ENCODE peak calls at places on chromosomes 1 and 21, in six cellular contexts. Q is pons; U is NCI-H2081; Y is head of caudate nucleus; A is T-helper 9 cell; I is central memory CD4-positive, alpha-beta T cell. D is an unnamed sample.
A peak's percentile ranks its signal among the peaks of the same experiment; 100 is the strongest.

GRCh38 chr1:47432071-47433036 is 5.5 kb upstream of the FOXD2 start:
- DNase-seq in U (no peak), A (peak; percentile 54), Y (peak; percentile 84), Q (peak; percentile 80), I (peak; percentile 59), D (peak; percentile 71)

GRCh38 chr1:36571106-36571505 is 88.4 kb upstream of the CSF3R start:
- DNase-seq in Q (no peak), Y (no peak), I (no peak), U (no peak), A (no peak), D (no peak)

GRCh38 chr1:184866991-184867788 is 107.1 kb downstream of the NIBAN1 start:
- DNase-seq in I (peak; percentile 69), Q (no peak), A (peak; percentile 33), Y (no peak), U (no peak), D (no peak)

GRCh38 chr21:38807987-38808386 is 2.3 kb downstream of the ETS2 start:
- DNase-seq in Y (no peak), A (no peak), U (peak; percentile 17), I (no peak), Q (no peak), D (no peak)

GRCh38 chr1:151277249-151277648 is 4.8 kb upstream of the ZNF687 start:
- DNase-seq in I (no peak), A (no peak), U (no peak), Y (no peak), Q (peak; percentile 56), D (no peak)

GRCh38 chr1:56190975-56191768 is 388.2 kb downstream of the PLPP3 start:
- DNase-seq in U (no peak), A (no peak), I (no peak), Y (no peak), Q (no peak), D (no peak)

GRCh38 chr1:96374076-96374762 is 347.4 kb upstream of the PTBP2 start:
- DNase-seq in Q (no peak), A (no peak), U (no peak), I (no peak), Y (no peak), D (no peak)

GRCh38 chr21:45938811-45939520 is 42.6 kb upstream of the COL6A1 start:
- DNase-seq in Y (no peak), A (no peak), U (no peak), Q (no peak), I (no peak), D (no peak)

GRCh38 chr1:219324629-219325367 is 151.1 kb downstream of the LYPLAL1 start:
- DNase-seq in Y (no peak), I (no peak), Q (no peak), U (no peak), A (no peak), D (no peak)

GRCh38 chr1:117695796-117696505 is 90.1 kb downstream of the TENT5C start:
- DNase-seq in Y (no peak), Q (no peak), U (no peak), A (no peak), I (no peak), D (peak; percentile 49)

GRCh38 chr1:48036693-48037386 is 39.7 kb upstream of the TRABD2B start:
- DNase-seq in I (no peak), Q (no peak), Y (no peak), A (no peak), U (no peak), D (no peak)

GRCh38 chr1:227449727-227450420 is 113.5 kb upstream of the ZNF678 start:
- DNase-seq in U (no peak), I (no peak), Y (no peak), Q (no peak), A (no peak), D (no peak)

GRCh38 chr1:197813741-197814140 is 38.5 kb upstream of the DENND1B start:
- DNase-seq in Y (no peak), Q (no peak), A (no peak), I (no peak), U (no peak), D (no peak)

GRCh38 chr1:229848762-229849677 is 218.0 kb upstream of the GALNT2 start:
- DNase-seq in A (no peak), Q (no peak), U (peak; percentile 44), I (no peak), Y (no peak), D (peak; percentile 58)

GRCh38 chr1:36351222-36351977 is 28.0 kb upstream of the EVA1B start:
- DNase-seq in A (no peak), Y (no peak), Q (no peak), U (no peak), I (no peak), D (no peak)

GRCh38 chr1:206560021-206560716 is 52.1 kb downstream of the EIF2D start:
- DNase-seq in A (no peak), Y (no peak), U (no peak), I (no peak), Q (no peak), D (no peak)

GRCh38 chr1:88684482-88685238 is 587 bp downstream of the PKN2 start:
- DNase-seq in Y (peak; percentile 69), U (peak; percentile 42), Q (peak; percentile 49), I (peak; percentile 37), A (peak; percentile 42), D (peak; percentile 70)

GRCh38 chr21:25750085-25750484 is 15.3 kb downstream of the GABPA start:
- DNase-seq in A (no peak), Q (no peak), I (no peak), U (peak; percentile 0), Y (no peak), D (no peak)

GRCh38 chr1:175906370-175906769 is 163.0 kb upstream of the TNR start:
- DNase-seq in Q (no peak), I (no peak), Y (no peak), A (no peak), U (no peak), D (no peak)

GRCh38 chr1:45999507-45999906 is 132.9 kb downstream of the PIK3R3 start:
- DNase-seq in U (no peak), Q (no peak), A (no peak), Y (no peak), I (no peak), D (no peak)

GRCh38 chr1:219650880-219651279 is 38.0 kb upstream of the ZC3H11B start:
- DNase-seq in A (no peak), Y (no peak), U (no peak), Q (no peak), I (no peak), D (no peak)

GRCh38 chr1:232123775-232124659 is 497.4 kb downstream of the DISC1 start:
- DNase-seq in A (no peak), Y (no peak), Q (no peak), U (no peak), I (no peak), D (no peak)

GRCh38 chr1:96557336-96557735 is 164.2 kb upstream of the PTBP2 start:
- DNase-seq in Q (no peak), Y (no peak), I (no peak), U (no peak), A (no peak), D (no peak)

GRCh38 chr1:197951617-197952175 is 34.5 kb downstream of the LHX9 start:
- DNase-seq in A (no peak), Q (no peak), I (no peak), U (no peak), Y (no peak), D (no peak)

GRCh38 chr1:162990665-162991064 is 78.5 kb upstream of the RGS4 start:
- DNase-seq in Y (no peak), A (no peak), Q (no peak), I (no peak), U (no peak), D (no peak)

GRCh38 chr1:31814041-31814511 is 1.7 kb downstream of the SPOCD1 start:
- DNase-seq in Q (no peak), Y (no peak), A (no peak), I (no peak), U (no peak), D (no peak)

GRCh38 chr1:22053018-22053860 is 730 bp downstream of the CDC42 start:
- DNase-seq in A (peak; percentile 49), Q (peak; percentile 62), I (peak; percentile 74), U (peak; percentile 51), Y (peak; percentile 72), D (peak; percentile 85)

GRCh38 chr21:27812279-27812678 is 845.4 kb upstream of the ADAMTS5 start:
- DNase-seq in Y (no peak), Q (no peak), U (no peak), A (no peak), I (no peak), D (no peak)

GRCh38 chr1:186175588-186175987 is 199.5 kb downstream of the TPR start:
- DNase-seq in A (no peak), I (no peak), Q (no peak), Y (no peak), U (no peak), D (no peak)

GRCh38 chr21:45948576-45949141 is 32.9 kb upstream of the COL6A1 start:
- DNase-seq in U (no peak), Q (no peak), A (no peak), Y (no peak), I (no peak), D (peak; percentile 79)

GRCh38 chr21:16180613-16181012 is 450.8 kb downstream of the USP25 start:
- DNase-seq in I (no peak), A (no peak), Q (no peak), Y (no peak), U (no peak), D (no peak)

D was measured in K562.